ENCODE peak calls at places on chromosomes 1 and 21, in four cellular contexts. I is SK-N-SH, K is K562, L is GM12878. W is an unnamed sample.

GRCh38 chr1:61120998-61121397 is 38.6 kb downstream of the NFIA start:
- DNase-seq in I (no peak), K (peak), L (no peak), W (no peak)

GRCh38 chr1:63152572-63152971 is 169.8 kb upstream of the FOXD3 start:
- DNase-seq in I (no peak), K (no peak), L (no peak), W (no peak)

GRCh38 chr1:211938473-211939080 is 96.8 kb downstream of the INTS7 start:
- DNase-seq in I (no peak), K (no peak), L (peak), W (no peak)

GRCh38 chr1:224170748-224171478 is 12.1 kb upstream of the DEGS1 start:
- DNase-seq in I (peak), K (peak), L (no peak), W (peak)

GRCh38 chr1:60041783-60042182 is 31.8 kb downstream of the C1orf87 start:
- DNase-seq in I (no peak), K (no peak), L (no peak), W (no peak)

GRCh38 chr1:226677121-226678020 is 61.7 kb downstream of the ITPKB start:
- DNase-seq in I (no peak), K (no peak), L (no peak), W (peak)

GRCh38 chr1:188140958-188141357 is 1312.2 kb downstream of the PLA2G4A start:
- DNase-seq in I (no peak), K (no peak), L (no peak), W (no peak)

GRCh38 chr1:86773331-86774288 is 69.2 kb downstream of the SH3GLB1 start:
- DNase-seq in I (no peak), K (no peak), L (no peak), W (no peak)

GRCh38 chr1:111789666-111790316 is 34.1 kb downstream of the DDX20 start:
- DNase-seq in I (no peak), K (no peak), L (no peak), W (no peak)

GRCh38 chr1:180156631-180157091 is 2.0 kb downstream of the QSOX1 start:
- DNase-seq in I (no peak), K (peak), L (no peak), W (no peak)

GRCh38 chr1:34547043-34547674 is 207.7 kb upstream of the GJB5 start:
- DNase-seq in I (peak), K (peak), L (no peak), W (peak)

GRCh38 chr1:34549199-34549598 is 205.6 kb upstream of the GJB5 start:
- DNase-seq in I (no peak), K (peak), L (no peak), W (peak)
- TF ChIP-seq RCOR1 in I (no peak), K (no peak), L (no peak), W (no peak)

GRCh38 chr21:46295996-46296752 is 10.0 kb downstream of the YBEY start:
- DNase-seq in I (no peak), K (peak), L (no peak), W (no peak)
- TF ChIP-seq CHD2 in I (no peak), K (no peak), L (no peak), W (no peak)

DNA sequence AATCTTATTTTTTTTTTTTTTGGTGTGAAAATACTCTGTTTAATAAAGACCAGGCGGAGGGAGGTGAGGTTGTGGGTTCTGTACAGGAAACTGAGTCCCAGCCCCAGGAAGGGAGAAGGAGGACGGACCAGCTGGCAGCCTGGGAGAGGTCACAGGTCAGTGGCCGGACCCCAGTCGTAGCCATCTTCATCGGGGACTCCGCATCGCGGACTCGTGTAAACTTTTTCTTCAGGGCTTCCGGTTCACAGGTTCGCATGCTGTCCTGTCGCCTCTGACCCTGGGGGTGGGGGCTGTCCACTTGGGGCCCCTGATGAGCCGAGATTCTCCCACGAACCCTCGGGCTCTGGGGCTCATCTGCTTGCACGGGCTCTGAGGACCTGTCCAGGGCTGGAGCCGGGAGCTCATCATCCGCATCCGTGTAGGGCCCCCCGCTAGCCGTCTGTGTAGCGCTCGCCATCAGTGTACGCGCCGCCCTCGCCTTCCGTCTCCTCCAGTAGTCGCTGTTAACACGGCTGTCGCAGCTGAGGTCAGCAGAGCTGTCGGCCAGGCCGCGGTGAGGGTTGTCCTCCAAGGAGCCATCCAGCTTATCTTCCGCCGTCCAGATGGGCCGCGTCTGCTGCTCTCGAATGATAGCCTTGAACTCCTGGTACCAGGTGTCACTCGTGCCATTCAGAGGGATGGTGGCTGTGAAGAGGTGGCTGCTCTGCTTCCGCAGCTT is 975.7 kb upstream of the PRMT6 start:
- DNase-seq in I (no peak), K (peak), L (no peak), W (no peak)
- TF ChIP-seq RCOR1 in I (no peak), K (no peak), L (no peak), W (no peak)

DNA sequence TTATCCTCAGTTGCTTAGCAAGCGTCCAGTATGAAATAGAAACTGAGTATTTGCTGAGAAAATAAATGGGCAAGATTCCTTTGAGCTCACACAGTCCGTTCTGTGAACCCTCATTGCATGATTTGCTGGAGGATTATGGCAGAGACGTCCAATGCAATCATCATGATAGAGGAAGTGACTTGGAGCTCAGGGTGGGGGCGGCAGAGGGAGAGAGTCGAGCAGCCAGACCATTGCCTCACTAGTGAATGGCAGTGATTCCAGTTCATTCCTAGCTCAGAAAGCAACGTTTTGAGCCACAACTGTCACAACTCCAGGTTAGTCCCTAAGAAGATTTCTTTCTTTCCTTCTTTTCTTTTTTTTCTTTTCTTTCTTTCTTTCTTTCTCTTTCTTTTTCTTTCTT is 27.5 kb upstream of the COL9A2 start:
- DNase-seq in I (peak), K (peak), L (no peak), W (peak)
- TF ChIP-seq CHD2 in I (no peak), K (no peak), L (no peak), W (no peak)